ENCODE peak calls at places on chromosome 1, in five cellular contexts. R is K562, Y is WTC11, E is H1, Z is HepG2. M is an unnamed sample.
A peak's percentile ranks its signal among the peaks of the same experiment; 100 is the strongest.

GRCh38 chr1:77533660-77534295 is 148.7 kb downstream of the ZZZ3 start:
- DNase-seq in R (peak; percentile 68), Y (peak; percentile 66), E (peak; percentile 66), Z (peak; percentile 40), M (no peak)

GRCh38 chr1:240136402-240136801 is 44.7 kb downstream of the FMN2 start:
- DNase-seq in R (no peak), Y (no peak), E (no peak), Z (no peak), M (no peak)

GRCh38 chr1:210535796-210536195 is 207.1 kb downstream of the HHAT start:
- DNase-seq in R (no peak), Y (no peak), E (no peak), Z (no peak), M (no peak)

GRCh38 chr1:30928171-30928570 is 19.6 kb upstream of the SDC3 start:
- DNase-seq in R (no peak), Y (no peak), E (no peak), Z (no peak), M (no peak)

GRCh38 chr1:113835686-113836290 is 23.5 kb upstream of the RSBN1 start:
- DNase-seq in R (peak; percentile 38), Y (no peak), E (no peak), Z (peak; percentile 42), M (no peak)

GRCh38 chr1:186055846-186056245 is 319.2 kb downstream of the TPR start:
- DNase-seq in R (no peak), Y (no peak), E (no peak), Z (no peak), M (no peak)

GRCh38 chr1:13807213-13807612 is 107.2 kb downstream of the PRDM2 start:
- DNase-seq in R (peak; percentile 64), Y (peak; percentile 73), E (peak; percentile 79), Z (peak; percentile 27), M (no peak)

GRCh38 chr1:208249300-208249699 is 5.1 kb upstream of the PLXNA2 start:
- DNase-seq in R (no peak), Y (no peak), E (no peak), Z (no peak), M (no peak)

GRCh38 chr1:156896490-156897033 is 3.0 kb downstream of the PEAR1 start:
- DNase-seq in R (no peak), Y (no peak), E (no peak), Z (peak; percentile 53), M (no peak)

GRCh38 chr1:110144366-110144765 is 5.9 kb upstream of the SLC6A17 start:
- DNase-seq in R (no peak), Y (no peak), E (no peak), Z (no peak), M (no peak)

GRCh38 chr1:60762176-60762575 is 320.2 kb upstream of the NFIA start:
- DNase-seq in R (no peak), Y (no peak), E (no peak), Z (no peak), M (no peak)

GRCh38 chr1:185317886-185318310 is 855 bp upstream of the IVNS1ABP start:
- DNase-seq in R (peak; percentile 50), Y (no peak), E (no peak), Z (no peak), M (peak; percentile 76)

GRCh38 chr1:150877220-150877516 is 769 bp upstream of the ARNT start:
- DNase-seq in R (no peak), Y (no peak), E (no peak), Z (peak; percentile 5), M (no peak)

GRCh38 chr1:41015894-41016470 is 5.5 kb downstream of the SLFNL1 start:
- DNase-seq in R (no peak), Y (no peak), E (no peak), Z (no peak), M (no peak)
- TF ChIP-seq ATF2 in R (no peak), Y (no peak), E (no peak), Z (no peak), M (no peak)

DNA sequence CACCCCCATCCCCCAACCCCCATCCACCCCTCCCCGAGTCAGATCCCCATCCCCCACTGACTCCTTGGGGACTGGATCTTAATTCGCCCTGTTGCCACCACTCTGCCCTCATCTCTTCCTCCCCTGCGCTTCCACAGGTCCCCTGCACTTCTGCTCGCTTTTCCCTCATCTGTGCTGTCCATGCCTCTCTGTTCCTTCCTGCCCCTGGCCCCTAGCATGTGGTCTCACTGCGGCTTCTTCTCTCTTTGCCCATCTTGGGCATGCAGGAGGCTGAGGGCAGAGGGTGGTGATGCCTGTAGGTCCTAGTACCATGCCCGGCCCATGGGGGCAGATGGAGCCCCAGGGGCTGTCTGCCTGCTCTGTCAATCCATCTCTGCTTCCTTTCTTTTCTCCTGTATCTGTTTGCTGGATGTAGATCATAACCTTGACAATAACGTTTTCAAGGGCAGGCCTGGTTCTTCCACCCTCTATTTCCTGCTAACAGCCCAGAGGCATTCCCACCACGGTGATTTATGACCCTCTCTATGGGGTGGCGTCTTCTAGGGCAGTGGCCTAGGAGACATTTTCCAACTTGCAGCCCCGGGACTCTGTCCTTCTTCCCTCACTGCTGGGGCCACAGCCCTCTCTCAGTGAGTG is 33.7 kb downstream of the TMEM51 start:
- DNase-seq in R (no peak), Y (no peak), E (no peak), Z (no peak), M (no peak)
- TF ChIP-seq ATF2 in R (no peak), Y (no peak), E (no peak), Z (no peak), M (no peak)

DNA sequence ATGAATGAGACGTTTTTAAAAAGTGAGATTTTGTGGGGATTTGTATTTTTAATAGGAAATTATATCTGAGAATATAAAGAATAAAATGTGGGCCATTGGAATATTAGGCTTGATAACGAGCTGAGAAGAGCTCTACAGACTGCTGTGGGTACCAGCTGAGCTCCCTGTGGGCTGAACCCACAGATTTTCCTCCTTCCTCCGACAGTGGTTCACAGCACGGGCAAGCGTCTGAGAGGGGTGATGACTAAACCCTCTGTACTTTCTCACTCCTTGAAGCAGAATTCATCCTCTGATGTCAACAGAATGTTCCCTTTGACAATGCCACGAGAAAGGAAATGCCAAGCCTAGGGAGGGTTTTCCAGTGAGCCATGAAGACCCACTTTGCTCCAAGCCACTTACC is 102.7 kb upstream of the AJAP1 start:
- DNase-seq in R (no peak), Y (no peak), E (no peak), Z (no peak), M (no peak)
- TF ChIP-seq ATF2 in R (no peak), Y (no peak), E (no peak), Z (no peak), M (no peak)

GRCh38 chr1:236010443-236010842 is 54.4 kb downstream of the NID1 start:
- DNase-seq in R (no peak), Y (no peak), E (no peak), Z (no peak), M (no peak)

GRCh38 chr1:236011641-236012040 is 53.2 kb downstream of the NID1 start:
- DNase-seq in R (no peak), Y (no peak), E (no peak), Z (no peak), M (no peak)

GRCh38 chr1:236007781-236008180 is 57.1 kb downstream of the NID1 start:
- DNase-seq in R (no peak), Y (no peak), E (no peak), Z (no peak), M (no peak)

GRCh38 chr1:236009193-236009592 is 55.7 kb downstream of the NID1 start:
- DNase-seq in R (no peak), Y (no peak), E (no peak), Z (no peak), M (no peak)

DNA sequence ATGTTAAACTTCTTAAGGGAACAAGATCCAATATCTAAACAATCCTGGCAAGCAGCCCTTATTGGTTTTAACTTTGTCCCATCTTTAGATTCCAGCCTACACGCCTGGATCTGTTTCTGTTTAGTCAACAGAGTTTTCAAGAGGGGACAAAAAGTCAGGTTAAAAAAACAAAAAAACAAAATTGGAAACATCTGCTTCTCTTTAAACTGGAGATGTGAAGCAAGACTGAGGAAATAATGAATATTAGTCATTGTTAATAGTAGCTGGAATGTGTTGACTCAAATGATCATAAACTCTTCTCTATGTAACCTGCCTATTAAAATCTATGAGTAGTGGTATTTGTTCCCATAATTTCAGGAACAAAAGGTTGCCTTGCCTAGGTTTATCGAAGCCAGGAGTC is 55.0 kb downstream of the NID1 start:
- DNase-seq in R (no peak), Y (no peak), E (no peak), Z (no peak), M (no peak)
- TF ChIP-seq ATF2 in R (no peak), Y (no peak), E (no peak), Z (no peak), M (no peak)

GRCh38 chr1:40477680-40478057 is 579 bp downstream of the ZFP69 start:
- DNase-seq in R (peak; percentile 47), Y (no peak), E (no peak), Z (no peak), M (no peak)

GRCh38 chr1:40479156-40479555 is 2.1 kb downstream of the ZFP69 start:
- DNase-seq in R (no peak), Y (peak; percentile 11), E (no peak), Z (no peak), M (no peak)

GRCh38 chr1:40478276-40478675 is 1.2 kb downstream of the ZFP69 start:
- DNase-seq in R (no peak), Y (no peak), E (no peak), Z (no peak), M (no peak)

GRCh38 chr1:40475268-40475667 is 1.8 kb upstream of the ZFP69 start:
- DNase-seq in R (no peak), Y (no peak), E (no peak), Z (no peak), M (no peak)

DNA sequence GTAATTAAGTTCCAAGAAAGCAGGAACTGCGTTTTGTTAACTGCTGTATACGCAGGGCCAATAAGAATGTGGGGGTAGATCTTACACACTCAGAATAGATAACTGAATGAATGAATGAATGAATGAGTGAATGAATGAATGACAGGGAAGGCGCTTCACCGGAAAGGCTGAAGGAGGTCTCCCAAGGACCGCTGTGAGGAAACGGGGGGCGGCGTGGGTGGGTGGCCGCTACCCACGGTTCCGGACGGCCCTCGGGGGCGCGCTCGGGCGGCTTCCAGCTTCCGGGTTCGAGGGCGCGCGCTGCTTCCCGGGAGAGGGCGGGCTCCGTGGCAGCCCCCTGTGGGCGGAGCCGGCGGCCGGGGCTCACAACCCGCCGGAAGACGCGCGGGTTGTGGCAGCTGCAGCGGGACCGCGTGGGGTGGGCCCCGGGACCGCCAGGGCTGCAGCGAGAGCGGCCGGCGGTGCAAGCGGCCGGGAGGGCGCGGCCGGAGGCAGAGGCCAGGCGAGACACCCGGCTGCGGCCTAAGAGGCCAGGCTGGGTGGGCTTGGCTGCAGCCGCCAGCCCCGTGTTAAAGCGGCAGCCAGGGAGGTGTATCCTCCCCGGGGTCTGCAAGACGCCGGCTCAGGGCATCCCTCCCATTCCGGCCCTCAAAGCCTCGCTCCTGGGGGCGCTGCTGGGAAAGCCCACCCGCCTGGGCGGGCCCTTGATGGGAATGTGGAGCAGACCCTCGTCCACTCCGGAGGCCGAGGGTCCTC is at the start of gene ZFP69:
- DNase-seq in R (peak; percentile 91), Y (peak; percentile 69), E (peak; percentile 84), Z (peak; percentile 35), M (no peak)
- TF ChIP-seq ATF2 in R (peak; percentile 53), Y (no peak), E (no peak), Z (peak; percentile 21), M (no peak)

GRCh38 chr1:153493343-153493960 is 33.0 kb upstream of the S100A7 start:
- DNase-seq in R (no peak), Y (no peak), E (no peak), Z (no peak), M (no peak)
- TF ChIP-seq ATF2 in R (no peak), Y (no peak), E (no peak), Z (no peak), M (no peak)